ENCODE peak calls at places on chromosomes 1 and 21, in eight cellular contexts. One of them, this sample, is unnamed.
A peak's percentile ranks its signal among the peaks of the same experiment; 100 is the strongest.

GRCh38 chr1:241817331-241817792 is 30.6 kb upstream of the EXO1 start:
- DNase-seq in HL-60: no peak
- DNase-seq in prostate gland: no peak
- DNase-seq in HFF-Myc: no peak
- DNase-seq in endodermal cell: no peak
- DNase-seq in epithelial cell of esophagus: peak; percentile 46
- DNase-seq in BJ: peak; percentile 78
- DNase-seq in keratinocyte: no peak
- DNase-seq in this sample: no peak

GRCh38 chr1:11799099-11799498 is 6.7 kb downstream of the MTHFR start:
- DNase-seq in HL-60: no peak
- DNase-seq in prostate gland: no peak
- DNase-seq in HFF-Myc: no peak
- DNase-seq in endodermal cell: no peak
- DNase-seq in epithelial cell of esophagus: no peak
- DNase-seq in BJ: no peak
- DNase-seq in keratinocyte: no peak
- DNase-seq in this sample: no peak

GRCh38 chr1:63906053-63906704 is 132.4 kb downstream of the ROR1 start:
- DNase-seq in HL-60: no peak
- DNase-seq in prostate gland: no peak
- DNase-seq in HFF-Myc: peak; percentile 41
- DNase-seq in endodermal cell: peak; percentile 56
- DNase-seq in epithelial cell of esophagus: no peak
- DNase-seq in BJ: no peak
- DNase-seq in keratinocyte: no peak
- DNase-seq in this sample: no peak

GRCh38 chr1:181112071-181112929 is 23.8 kb downstream of the IER5 start:
- DNase-seq in HL-60: peak; percentile 56
- DNase-seq in prostate gland: peak; percentile 85
- DNase-seq in HFF-Myc: peak; percentile 97
- DNase-seq in endodermal cell: peak; percentile 72
- DNase-seq in epithelial cell of esophagus: peak; percentile 100
- DNase-seq in BJ: peak; percentile 98
- DNase-seq in keratinocyte: peak; percentile 93
- DNase-seq in this sample: no peak

GRCh38 chr1:203818399-203818798 is 23.0 kb downstream of the ZBED6 start:
- DNase-seq in HL-60: no peak
- DNase-seq in prostate gland: no peak
- DNase-seq in HFF-Myc: no peak
- DNase-seq in endodermal cell: no peak
- DNase-seq in epithelial cell of esophagus: no peak
- DNase-seq in BJ: no peak
- DNase-seq in keratinocyte: no peak
- DNase-seq in this sample: no peak

GRCh38 chr1:3072948-3073519 is 4.0 kb downstream of the PRDM16 start:
- DNase-seq in HL-60: no peak
- DNase-seq in prostate gland: no peak
- DNase-seq in HFF-Myc: no peak
- DNase-seq in endodermal cell: no peak
- DNase-seq in epithelial cell of esophagus: no peak
- DNase-seq in BJ: no peak
- DNase-seq in keratinocyte: no peak
- DNase-seq in this sample: no peak

GRCh38 chr1:226121587-226122400 is 59.3 kb downstream of the H3-3A start:
- DNase-seq in HL-60: peak; percentile 53
- DNase-seq in prostate gland: peak; percentile 60
- DNase-seq in HFF-Myc: no peak
- DNase-seq in endodermal cell: peak; percentile 96
- DNase-seq in epithelial cell of esophagus: peak; percentile 49
- DNase-seq in BJ: no peak
- DNase-seq in keratinocyte: no peak
- DNase-seq in this sample: peak; percentile 83

GRCh38 chr1:54464031-54464476 is 57.9 kb upstream of the SSBP3 start:
- DNase-seq in HL-60: peak; percentile 34
- DNase-seq in prostate gland: no peak
- DNase-seq in HFF-Myc: no peak
- DNase-seq in endodermal cell: no peak
- DNase-seq in epithelial cell of esophagus: no peak
- DNase-seq in BJ: no peak
- DNase-seq in keratinocyte: no peak
- DNase-seq in this sample: no peak

GRCh38 chr1:160646711-160647328 is at the start of gene SLAMF1:
- DNase-seq in HL-60: no peak
- DNase-seq in prostate gland: no peak
- DNase-seq in HFF-Myc: no peak
- DNase-seq in endodermal cell: no peak
- DNase-seq in epithelial cell of esophagus: no peak
- DNase-seq in BJ: no peak
- DNase-seq in keratinocyte: no peak
- DNase-seq in this sample: no peak

GRCh38 chr1:201108614-201109013 is 3.6 kb downstream of the CACNA1S start:
- DNase-seq in HL-60: no peak
- DNase-seq in prostate gland: no peak
- DNase-seq in HFF-Myc: no peak
- DNase-seq in endodermal cell: peak; percentile 69
- DNase-seq in epithelial cell of esophagus: no peak
- DNase-seq in BJ: no peak
- DNase-seq in keratinocyte: no peak
- DNase-seq in this sample: no peak

GRCh38 chr1:63108226-63108625 is 214.1 kb upstream of the FOXD3 start:
- DNase-seq in HL-60: no peak
- DNase-seq in prostate gland: no peak
- DNase-seq in HFF-Myc: no peak
- DNase-seq in endodermal cell: no peak
- DNase-seq in epithelial cell of esophagus: no peak
- DNase-seq in BJ: no peak
- DNase-seq in keratinocyte: no peak
- DNase-seq in this sample: no peak

GRCh38 chr1:100187912-100188311 is 9.9 kb upstream of the LRRC39 start:
- DNase-seq in HL-60: no peak
- DNase-seq in prostate gland: peak; percentile 58
- DNase-seq in HFF-Myc: no peak
- DNase-seq in endodermal cell: no peak
- DNase-seq in epithelial cell of esophagus: peak; percentile 28
- DNase-seq in BJ: no peak
- DNase-seq in keratinocyte: no peak
- DNase-seq in this sample: no peak

GRCh38 chr21:44767834-44768831 is 33.5 kb downstream of the UBE2G2 start:
- DNase-seq in HL-60: no peak
- DNase-seq in prostate gland: no peak
- DNase-seq in HFF-Myc: no peak
- DNase-seq in endodermal cell: peak; percentile 57
- DNase-seq in epithelial cell of esophagus: no peak
- DNase-seq in BJ: no peak
- DNase-seq in keratinocyte: no peak
- DNase-seq in this sample: peak; percentile 61

GRCh38 chr1:51776408-51776807 is 102.1 kb downstream of the NRDC start:
- DNase-seq in HL-60: no peak
- DNase-seq in prostate gland: no peak
- DNase-seq in HFF-Myc: no peak
- DNase-seq in endodermal cell: no peak
- DNase-seq in epithelial cell of esophagus: no peak
- DNase-seq in BJ: no peak
- DNase-seq in keratinocyte: no peak
- DNase-seq in this sample: no peak

DNA sequence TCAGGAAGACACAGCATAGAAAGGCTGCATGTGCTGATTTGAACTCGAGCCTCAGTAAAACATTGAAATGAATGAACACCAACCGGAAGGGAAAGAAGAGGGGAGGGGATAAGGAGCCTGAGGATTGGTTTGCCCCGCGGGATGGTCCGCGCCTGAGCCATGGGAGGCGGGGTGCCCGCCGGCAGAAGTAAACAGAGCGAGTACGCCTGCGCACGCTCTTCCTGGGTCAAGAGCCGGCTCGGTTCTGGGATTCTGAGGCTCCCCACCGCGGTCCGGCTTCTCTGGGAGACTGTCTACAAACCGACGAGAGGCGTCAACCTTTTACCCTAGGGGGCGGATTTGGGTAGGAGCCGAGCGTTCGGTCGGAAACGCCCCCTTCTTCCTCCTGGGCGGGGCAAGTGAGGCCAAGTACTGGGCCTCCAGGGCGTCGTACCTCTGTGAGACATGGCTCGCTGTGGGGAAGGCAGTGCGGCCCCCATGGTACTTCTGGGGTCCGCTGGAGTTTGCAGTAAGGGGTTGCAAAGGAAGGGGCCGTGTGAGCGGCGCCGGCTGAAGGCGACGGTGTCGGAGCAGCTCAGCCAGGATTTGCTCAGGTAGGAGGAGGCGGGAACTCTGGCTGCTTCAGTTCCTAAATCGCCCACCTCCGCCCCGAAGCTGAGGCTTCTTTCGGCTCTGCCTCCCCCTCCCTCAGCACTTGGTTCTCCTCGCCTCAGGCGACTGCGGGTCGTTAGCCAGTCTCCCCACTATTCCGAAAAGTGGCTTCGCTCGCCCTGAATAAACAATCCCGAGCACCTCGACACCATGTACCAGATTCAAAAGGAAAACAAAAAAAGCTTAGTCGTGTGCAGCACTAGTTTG is at the start of gene BTBD8:
- DNase-seq in HL-60: peak; percentile 74
- DNase-seq in prostate gland: peak; percentile 64
- DNase-seq in HFF-Myc: peak; percentile 29
- DNase-seq in endodermal cell: peak; percentile 98
- DNase-seq in epithelial cell of esophagus: peak; percentile 69
- DNase-seq in BJ: peak; percentile 35
- DNase-seq in keratinocyte: peak; percentile 45
- DNase-seq in this sample: peak; percentile 79
- TF ChIP-seq CTCF in HL-60: no peak
- TF ChIP-seq CTCF in prostate gland: peak; percentile 13
- TF ChIP-seq CTCF in HFF-Myc: no peak
- TF ChIP-seq CTCF in endodermal cell: peak; percentile 35
- TF ChIP-seq CTCF in epithelial cell of esophagus: no peak
- TF ChIP-seq CTCF in BJ: no peak
- TF ChIP-seq CTCF in keratinocyte: no peak
- TF ChIP-seq CTCF in this sample: peak; percentile 17

GRCh38 chr21:35052786-35053185 is 3.7 kb upstream of the RUNX1 start:
- DNase-seq in HL-60: no peak
- DNase-seq in prostate gland: no peak
- DNase-seq in HFF-Myc: no peak
- DNase-seq in endodermal cell: no peak
- DNase-seq in epithelial cell of esophagus: no peak
- DNase-seq in BJ: no peak
- DNase-seq in keratinocyte: no peak
- DNase-seq in this sample: no peak

GRCh38 chr21:35048706-35049617 is at the start of gene RUNX1:
- DNase-seq in HL-60: peak; percentile 96
- DNase-seq in prostate gland: no peak
- DNase-seq in HFF-Myc: peak; percentile 17
- DNase-seq in endodermal cell: no peak
- DNase-seq in epithelial cell of esophagus: peak; percentile 70
- DNase-seq in BJ: no peak
- DNase-seq in keratinocyte: no peak
- DNase-seq in this sample: no peak

GRCh38 chr21:35050348-35051286 is 1.5 kb upstream of the RUNX1 start:
- DNase-seq in HL-60: no peak
- DNase-seq in prostate gland: no peak
- DNase-seq in HFF-Myc: no peak
- DNase-seq in endodermal cell: no peak
- DNase-seq in epithelial cell of esophagus: no peak
- DNase-seq in BJ: no peak
- DNase-seq in keratinocyte: no peak
- DNase-seq in this sample: no peak

GRCh38 chr21:35053356-35054096 is 4.4 kb upstream of the RUNX1 start:
- DNase-seq in HL-60: no peak
- DNase-seq in prostate gland: no peak
- DNase-seq in HFF-Myc: no peak
- DNase-seq in endodermal cell: peak; percentile 45
- DNase-seq in epithelial cell of esophagus: no peak
- DNase-seq in BJ: no peak
- DNase-seq in keratinocyte: no peak
- DNase-seq in this sample: no peak

GRCh38 chr21:35051287-35051818 is 2.3 kb upstream of the RUNX1 start:
- DNase-seq in HL-60: peak; percentile 98
- DNase-seq in prostate gland: peak; percentile 20
- DNase-seq in HFF-Myc: peak; percentile 21
- DNase-seq in endodermal cell: peak; percentile 92
- DNase-seq in epithelial cell of esophagus: peak; percentile 83
- DNase-seq in BJ: no peak
- DNase-seq in keratinocyte: no peak
- DNase-seq in this sample: no peak
- TF ChIP-seq CTCF in HL-60: peak; percentile 41
- TF ChIP-seq CTCF in prostate gland: peak; percentile 27
- TF ChIP-seq CTCF in HFF-Myc: peak; percentile 46
- TF ChIP-seq CTCF in endodermal cell: peak; percentile 83
- TF ChIP-seq CTCF in epithelial cell of esophagus: peak; percentile 39
- TF ChIP-seq CTCF in BJ: peak; percentile 43
- TF ChIP-seq CTCF in keratinocyte: peak; percentile 40
- TF ChIP-seq CTCF in this sample: peak; percentile 77

GRCh38 chr1:227433663-227434062 is 115.4 kb upstream of the CDC42BPA start:
- DNase-seq in HL-60: no peak
- DNase-seq in prostate gland: no peak
- DNase-seq in HFF-Myc: no peak
- DNase-seq in endodermal cell: no peak
- DNase-seq in epithelial cell of esophagus: no peak
- DNase-seq in BJ: no peak
- DNase-seq in keratinocyte: no peak
- DNase-seq in this sample: no peak

GRCh38 chr1:227434808-227435207 is 116.5 kb upstream of the CDC42BPA start:
- DNase-seq in HL-60: no peak
- DNase-seq in prostate gland: no peak
- DNase-seq in HFF-Myc: no peak
- DNase-seq in endodermal cell: no peak
- DNase-seq in epithelial cell of esophagus: no peak
- DNase-seq in BJ: no peak
- DNase-seq in keratinocyte: no peak
- DNase-seq in this sample: no peak

GRCh38 chr1:227432981-227433380 is 114.7 kb upstream of the CDC42BPA start:
- DNase-seq in HL-60: no peak
- DNase-seq in prostate gland: no peak
- DNase-seq in HFF-Myc: no peak
- DNase-seq in endodermal cell: no peak
- DNase-seq in epithelial cell of esophagus: no peak
- DNase-seq in BJ: no peak
- DNase-seq in keratinocyte: no peak
- DNase-seq in this sample: no peak

GRCh38 chr1:227440167-227440566 is 121.9 kb upstream of the CDC42BPA start:
- DNase-seq in HL-60: no peak
- DNase-seq in prostate gland: no peak
- DNase-seq in HFF-Myc: no peak
- DNase-seq in endodermal cell: no peak
- DNase-seq in epithelial cell of esophagus: no peak
- DNase-seq in BJ: no peak
- DNase-seq in keratinocyte: no peak
- DNase-seq in this sample: no peak

GRCh38 chr1:227437495-227438008 is 119.3 kb upstream of the CDC42BPA start:
- DNase-seq in HL-60: no peak
- DNase-seq in prostate gland: no peak
- DNase-seq in HFF-Myc: no peak
- DNase-seq in endodermal cell: peak; percentile 47
- DNase-seq in epithelial cell of esophagus: peak; percentile 59
- DNase-seq in BJ: no peak
- DNase-seq in keratinocyte: no peak
- DNase-seq in this sample: no peak
- TF ChIP-seq CTCF in HL-60: no peak
- TF ChIP-seq CTCF in prostate gland: peak; percentile 61
- TF ChIP-seq CTCF in HFF-Myc: peak; percentile 14
- TF ChIP-seq CTCF in endodermal cell: peak; percentile 62
- TF ChIP-seq CTCF in epithelial cell of esophagus: peak; percentile 49
- TF ChIP-seq CTCF in BJ: peak; percentile 38
- TF ChIP-seq CTCF in keratinocyte: no peak
- TF ChIP-seq CTCF in this sample: peak; percentile 66

GRCh38 chr1:18854331-18855025 is 5.0 kb downstream of the TAS1R2 start:
- DNase-seq in HL-60: no peak
- DNase-seq in prostate gland: no peak
- DNase-seq in HFF-Myc: no peak
- DNase-seq in endodermal cell: no peak
- DNase-seq in epithelial cell of esophagus: no peak
- DNase-seq in BJ: no peak
- DNase-seq in keratinocyte: no peak
- DNase-seq in this sample: no peak
- TF ChIP-seq CTCF in HL-60: no peak
- TF ChIP-seq CTCF in prostate gland: no peak
- TF ChIP-seq CTCF in HFF-Myc: no peak
- TF ChIP-seq CTCF in endodermal cell: no peak
- TF ChIP-seq CTCF in epithelial cell of esophagus: no peak
- TF ChIP-seq CTCF in BJ: no peak
- TF ChIP-seq CTCF in keratinocyte: no peak
- TF ChIP-seq CTCF in this sample: no peak